ENCODE peak calls at places on chromosomes 12 and 14, in five cellular contexts. J is G401; W is sciatic nerve; F is CD8-positive, alpha-beta T cell; Q is EL. X is an unnamed sample.

GRCh38 chr12:1488908-1489381 is 105.4 kb downstream of the FBXL14 start:
- DNase-seq in J (no peak), W (no peak), F (peak), Q (peak), X (no peak)

GRCh38 chr14:99393059-99393655 is 87.5 kb downstream of the SETD3 start:
- DNase-seq in J (peak), W (no peak), F (no peak), Q (peak), X (peak)

GRCh38 chr12:49553512-49554088 is 14.3 kb downstream of the MCRS1 start:
- DNase-seq in J (peak), W (no peak), F (no peak), Q (no peak), X (no peak)

GRCh38 chr14:68566075-68566474 is 226.8 kb downstream of the ZFP36L1 start:
- DNase-seq in J (no peak), W (no peak), F (no peak), Q (no peak), X (no peak)

GRCh38 chr12:24360461-24360860 is 411.0 kb upstream of the SOX5 start:
- DNase-seq in J (no peak), W (no peak), F (no peak), Q (no peak), X (no peak)

GRCh38 chr12:107319536-107320030 is 226.2 kb upstream of the CRY1 start:
- DNase-seq in J (no peak), W (no peak), F (peak), Q (peak), X (no peak)

GRCh38 chr12:4153343-4153892 is 120.1 kb upstream of the CCND2 start:
- DNase-seq in J (no peak), W (no peak), F (peak), Q (no peak), X (no peak)

GRCh38 chr12:7142057-7142644 is 12.0 kb downstream of the CLSTN3 start:
- DNase-seq in J (no peak), W (no peak), F (peak), Q (peak), X (peak)

GRCh38 chr12:128908254-128908653 is 55.0 kb downstream of the GLT1D1 start:
- DNase-seq in J (no peak), W (no peak), F (no peak), Q (no peak), X (no peak)

GRCh38 chr14:71403673-71404072 is 496.4 kb downstream of the PCNX1 start:
- DNase-seq in J (no peak), W (no peak), F (peak), Q (peak), X (no peak)

GRCh38 chr14:53946404-53947400 is 9.9 kb downstream of the BMP4 start:
- DNase-seq in J (peak), W (no peak), F (no peak), Q (no peak), X (peak)

GRCh38 chr14:80636071-80636470 is 305.5 kb downstream of the CEP128 start:
- DNase-seq in J (no peak), W (no peak), F (no peak), Q (peak), X (no peak)

GRCh38 chr12:24854908-24855307 is 94.0 kb downstream of the BCAT1 start:
- DNase-seq in J (no peak), W (no peak), F (no peak), Q (no peak), X (no peak)

GRCh38 chr14:63745858-63746425 is 18.1 kb upstream of the SGPP1 start:
- DNase-seq in J (no peak), W (no peak), F (no peak), Q (no peak), X (no peak)

GRCh38 chr14:35991356-35991755 is 165.2 kb downstream of the BRMS1L start:
- DNase-seq in J (no peak), W (no peak), F (no peak), Q (no peak), X (no peak)

GRCh38 chr14:52399886-52400599 is 85.9 kb downstream of the PTGER2 start:
- DNase-seq in J (no peak), W (no peak), F (no peak), Q (no peak), X (no peak)

GRCh38 chr12:95625012-95625411 is 73.7 kb upstream of the USP44 start:
- DNase-seq in J (no peak), W (no peak), F (no peak), Q (no peak), X (no peak)

GRCh38 chr12:25725874-25726273 is 172.8 kb upstream of the LMNTD1 start:
- DNase-seq in J (no peak), W (no peak), F (no peak), Q (peak), X (no peak)

GRCh38 chr12:98830657-98831056 is 185.6 kb downstream of the APAF1 start:
- DNase-seq in J (no peak), W (no peak), F (no peak), Q (no peak), X (no peak)

GRCh38 chr12:98509063-98509462 is 6.3 kb upstream of the TMPO start:
- DNase-seq in J (no peak), W (no peak), F (no peak), Q (no peak), X (no peak)

GRCh38 chr12:117679776-117680175 is 289.0 kb downstream of the KSR2 start:
- DNase-seq in J (no peak), W (no peak), F (no peak), Q (peak), X (no peak)

GRCh38 chr12:46369474-46370379 is 2.8 kb downstream of the SLC38A2 start:
- DNase-seq in J (no peak), W (no peak), F (no peak), Q (no peak), X (no peak)

GRCh38 chr12:98296462-98297079 is 218.8 kb upstream of the TMPO start:
- DNase-seq in J (no peak), W (no peak), F (no peak), Q (no peak), X (no peak)

GRCh38 chr14:53955671-53956426 is 776 bp downstream of the BMP4 start:
- DNase-seq in J (no peak), W (peak), F (no peak), Q (peak), X (peak)

GRCh38 chr14:76456891-76457586 is 81.1 kb downstream of the ESRRB start:
- DNase-seq in J (no peak), W (no peak), F (no peak), Q (no peak), X (no peak)

GRCh38 chr14:63867926-63868921 is 15.4 kb downstream of the SYNE2 start:
- DNase-seq in J (no peak), W (no peak), F (peak), Q (peak), X (no peak)

GRCh38 chr12:21559855-21560569 is 33.9 kb downstream of the SPX start:
- DNase-seq in J (no peak), W (no peak), F (no peak), Q (peak), X (no peak)

GRCh38 chr14:76926521-76927251 is 100.5 kb downstream of the LRRC74A start:
- DNase-seq in J (no peak), W (peak), F (peak), Q (no peak), X (no peak)

GRCh38 chr12:67052981-67053380 is 216.2 kb upstream of the CAND1 start:
- DNase-seq in J (no peak), W (no peak), F (no peak), Q (peak), X (no peak)

GRCh38 chr12:114982760-114983159 is 298.8 kb upstream of the TBX3 start:
- DNase-seq in J (no peak), W (no peak), F (no peak), Q (no peak), X (no peak)

GRCh38 chr12:47079894-47080724 is at the start of gene AMIGO2:
- DNase-seq in J (peak), W (peak), F (peak), Q (peak), X (peak)

GRCh38 chr12:121175383-121176119 is 34.4 kb upstream of the P2RX4 start:
- DNase-seq in J (no peak), W (no peak), F (no peak), Q (peak), X (no peak)

GRCh38 chr12:47021298-47021697 is 58.1 kb upstream of the PCED1B start:
- DNase-seq in J (peak), W (no peak), F (no peak), Q (peak), X (no peak)

GRCh38 chr14:65456247-65456646 is 43.7 kb downstream of the FUT8 start:
- DNase-seq in J (no peak), W (no peak), F (no peak), Q (no peak), X (no peak)

GRCh38 chr14:61111145-61112130 is 130.4 kb downstream of the SLC38A6 start:
- DNase-seq in J (no peak), W (no peak), F (no peak), Q (no peak), X (no peak)

GRCh38 chr14:103819503-103820307 is 27.7 kb downstream of the PPP1R13B start:
- DNase-seq in J (peak), W (peak), F (no peak), Q (no peak), X (peak)

GRCh38 chr12:47650469-47650868 is 55.4 kb downstream of the RPAP3 start:
- DNase-seq in J (no peak), W (no peak), F (no peak), Q (no peak), X (no peak)